ENCODE peak calls at places on chromosomes 5 and 9, in eight cellular contexts. Q is substantia nigra; K is AG08396; R is HT-29; C is stimulated activated CD4-positive, alpha-beta T cell treated with anti-CD3 and anti-CD28 coated beads, Interleukin-1b, Interleukin-23, amount 100 ng/mL, for 24 hours; D is activated CD4-positive, alpha-beta T cell treated with anti-CD3 and anti-CD28 coated beads, Interleukin-2, amount 50 U/mL, for 4 hours; P is breast epithelium; V is progenitor cell of endocrine pancreas. S is an unnamed sample.

GRCh38 chr5:127055880-127056653 is 17.2 kb downstream of the C5orf63 start:
- DNase-seq in Q (no peak), K (no peak), R (no peak), C (no peak), D (no peak), P (no peak), V (no peak), S (no peak)

GRCh38 chr9:126618200-126618589 is 4.5 kb downstream of the LMX1B start:
- DNase-seq in Q (no peak), K (no peak), R (no peak), C (no peak), D (no peak), P (no peak), V (no peak), S (no peak)

GRCh38 chr9:95510610-95511231 is 6.0 kb downstream of the PTCH1 start:
- DNase-seq in Q (peak; percentile 79), K (peak; percentile 93), R (peak; percentile 95), C (no peak), D (peak; percentile 77), P (peak; percentile 85), V (peak; percentile 90), S (peak; percentile 91)

GRCh38 chr5:109865636-109866035 is 175.9 kb downstream of the MAN2A1 start:
- DNase-seq in Q (no peak), K (peak; percentile 63), R (no peak), C (no peak), D (no peak), P (no peak), V (no peak), S (peak; percentile 67)

GRCh38 chr5:42518595-42519067 is 95.4 kb downstream of the GHR start:
- DNase-seq in Q (no peak), K (no peak), R (no peak), C (no peak), D (no peak), P (no peak), V (no peak), S (no peak)

GRCh38 chr5:9197881-9198260 is 348.0 kb downstream of the SEMA5A start:
- DNase-seq in Q (no peak), K (no peak), R (no peak), C (no peak), D (no peak), P (no peak), V (no peak), S (no peak)

GRCh38 chr9:91787931-91788330 is 162.1 kb downstream of the ROR2 start:
- DNase-seq in Q (no peak), K (no peak), R (no peak), C (no peak), D (no peak), P (no peak), V (no peak), S (no peak)

GRCh38 chr9:126377521-126377920 is 50.9 kb downstream of the MVB12B start:
- DNase-seq in Q (peak; percentile 75), K (no peak), R (no peak), C (no peak), D (no peak), P (no peak), V (no peak), S (no peak)

GRCh38 chr9:72579190-72579589 is 57.8 kb downstream of the TMC1 start:
- DNase-seq in Q (no peak), K (no peak), R (peak; percentile 89), C (no peak), D (no peak), P (peak; percentile 91), V (no peak), S (peak; percentile 56)

GRCh38 chr5:98941131-98941883 is 12.5 kb upstream of the CHD1 start:
- DNase-seq in Q (no peak), K (no peak), R (no peak), C (no peak), D (no peak), P (no peak), V (no peak), S (no peak)

GRCh38 chr9:91659529-91660294 is 236.1 kb upstream of the NFIL3 start:
- DNase-seq in Q (no peak), K (peak; percentile 52), R (peak; percentile 24), C (no peak), D (no peak), P (no peak), V (no peak), S (no peak)

GRCh38 chr9:89820337-89820736 is 215.5 kb downstream of the GADD45G start:
- DNase-seq in Q (no peak), K (no peak), R (no peak), C (no peak), D (no peak), P (no peak), V (no peak), S (no peak)

GRCh38 chr9:124855944-124856773 is 2.9 kb downstream of the WDR38 start:
- DNase-seq in Q (no peak), K (no peak), R (peak; percentile 60), C (no peak), D (no peak), P (no peak), V (no peak), S (no peak)

S was measured in T1000.